ENCODE peak calls at places on chromosomes 1 and 21, in five cellular contexts. K is GM23248, I is neural progenitor cell, V is fibroblast of lung, A is IMR-90. F is an unnamed sample.

GRCh38 chr1:44674113-44675000 is at the start of the genes ARMH1 and TMEM53:
- DNase-seq in K (peak; percentile 99), I (peak; percentile 100), V (peak; percentile 99), A (peak; percentile 98), F (peak; percentile 100)

GRCh38 chr1:10941891-10942541 is 70.4 kb upstream of the TARDBP start:
- DNase-seq in K (peak; percentile 60), I (peak; percentile 80), V (peak; percentile 39), A (no peak), F (peak; percentile 93)

GRCh38 chr1:240029418-240029817 is 62.3 kb upstream of the FMN2 start:
- DNase-seq in K (no peak), I (no peak), V (no peak), A (peak; percentile 62), F (no peak)

GRCh38 chr1:41802532-41803501 is 115.9 kb downstream of the HIVEP3 start:
- DNase-seq in K (peak; percentile 22), I (no peak), V (no peak), A (no peak), F (no peak)

GRCh38 chr1:16967095-16967567 is 13.3 kb downstream of the MFAP2 start:
- DNase-seq in K (no peak), I (no peak), V (peak; percentile 63), A (peak; percentile 74), F (no peak)

GRCh38 chr1:230147253-230148193 is 80.5 kb downstream of the GALNT2 start:
- DNase-seq in K (no peak), I (no peak), V (no peak), A (no peak), F (no peak)

GRCh38 chr1:54227091-54227602 is 27.2 kb downstream of the MRPL37 start:
- DNase-seq in K (peak; percentile 91), I (no peak), V (peak; percentile 54), A (peak; percentile 51), F (peak; percentile 51)

GRCh38 chr1:67711850-67712202 is 26.8 kb downstream of the GADD45A start:
- DNase-seq in K (no peak), I (no peak), V (no peak), A (no peak), F (no peak)

GRCh38 chr1:54579337-54579781 is 31.3 kb downstream of the ACOT11 start:
- DNase-seq in K (no peak), I (no peak), V (no peak), A (no peak), F (peak; percentile 64)

GRCh38 chr1:6419803-6420593 is at the start of gene HES2:
- DNase-seq in K (peak; percentile 48), I (peak; percentile 62), V (no peak), A (no peak), F (peak; percentile 87)

GRCh38 chr1:224095339-224095738 is 18.6 kb upstream of the FBXO28 start:
- DNase-seq in K (no peak), I (no peak), V (no peak), A (no peak), F (no peak)

GRCh38 chr1:44678120-44678519 is 3.6 kb downstream of the ARMH1 start:
- DNase-seq in K (no peak), I (no peak), V (no peak), A (no peak), F (no peak)

GRCh38 chr1:59139396-59139795 is 157.5 kb upstream of the FGGY start:
- DNase-seq in K (no peak), I (no peak), V (no peak), A (no peak), F (peak; percentile 56)

GRCh38 chr21:45102391-45102932 is 28.1 kb downstream of the ADARB1 start:
- DNase-seq in K (peak; percentile 80), I (no peak), V (peak; percentile 27), A (no peak), F (no peak)

GRCh38 chr1:173529106-173529505 is 52.0 kb downstream of the PRDX6 start:
- DNase-seq in K (no peak), I (no peak), V (no peak), A (no peak), F (no peak)

GRCh38 chr1:201288765-201289164 is 5.5 kb downstream of the PKP1 start:
- DNase-seq in K (no peak), I (no peak), V (no peak), A (no peak), F (no peak)

GRCh38 chr1:234371414-234371813 is 1.8 kb upstream of the COA6 start:
- DNase-seq in K (no peak), I (no peak), V (no peak), A (no peak), F (no peak)

GRCh38 chr1:110634455-110635281 is 28.5 kb upstream of the KCNA2 start:
- DNase-seq in K (peak; percentile 64), I (no peak), V (peak; percentile 95), A (peak; percentile 76), F (peak; percentile 17)

GRCh38 chr1:198295975-198296374 is 139.2 kb downstream of the NEK7 start:
- DNase-seq in K (no peak), I (no peak), V (no peak), A (no peak), F (no peak)

GRCh38 chr1:209807509-209807908 is 1.6 kb upstream of the IRF6 start:
- DNase-seq in K (no peak), I (no peak), V (peak; percentile 34), A (no peak), F (no peak)

GRCh38 chr1:99005142-99005491 is 456 bp upstream of the PLPPR5 start:
- DNase-seq in K (peak; percentile 38), I (peak; percentile 73), V (no peak), A (no peak), F (peak; percentile 78)

GRCh38 chr1:70354332-70355110 is at the start of gene ANKRD13C:
- DNase-seq in K (peak; percentile 99), I (peak; percentile 98), V (peak; percentile 97), A (peak; percentile 96), F (peak; percentile 97)

GRCh38 chr1:75908717-75909152 is 23.5 kb downstream of the ASB17 start:
- DNase-seq in K (peak; percentile 62), I (peak; percentile 63), V (peak; percentile 73), A (peak; percentile 50), F (peak; percentile 75)

GRCh38 chr1:210446479-210446878 is 117.8 kb downstream of the HHAT start:
- DNase-seq in K (no peak), I (peak; percentile 66), V (no peak), A (peak; percentile 30), F (peak; percentile 61)

GRCh38 chr21:19640964-19641363 is 1237.4 kb upstream of the TMPRSS15 start:
- DNase-seq in K (no peak), I (no peak), V (no peak), A (no peak), F (no peak)
- H3K9ac ChIP-seq in K (no peak overlapping the region), I (no peak overlapping the region), V (no peak overlapping the region), A (no peak overlapping the region), F (no peak overlapping the region)

GRCh38 chr1:7474143-7474490 is 297.0 kb upstream of the VAMP3 start:
- DNase-seq in K (no peak), I (no peak), V (no peak), A (no peak), F (no peak)

GRCh38 chr1:7474786-7475502 is 296.2 kb upstream of the VAMP3 start:
- DNase-seq in K (no peak), I (peak; percentile 33), V (no peak), A (no peak), F (peak; percentile 76)

GRCh38 chr1:7471836-7472235 is 299.3 kb upstream of the VAMP3 start:
- DNase-seq in K (peak; percentile 89), I (no peak), V (peak; percentile 23), A (peak; percentile 84), F (no peak)

GRCh38 chr1:7475691-7476090 is 295.4 kb upstream of the VAMP3 start:
- DNase-seq in K (no peak), I (no peak), V (no peak), A (no peak), F (no peak)

GRCh38 chr1:7473223-7474142 is 297.6 kb upstream of the VAMP3 start:
- DNase-seq in K (no peak), I (no peak), V (no peak), A (no peak), F (no peak)
- H3K9ac ChIP-seq in K (no peak overlapping the region), I (no peak overlapping the region), V (no peak overlapping the region), A (no peak overlapping the region), F (no peak overlapping the region)

GRCh38 chr1:3775498-3776230 is 3.1 kb downstream of the SMIM1 start:
- DNase-seq in K (peak; percentile 44), I (peak; percentile 72), V (peak; percentile 71), A (peak; percentile 59), F (peak; percentile 85)
- H3K9ac ChIP-seq in K (no peak overlapping the region), I (no peak overlapping the region), V (peak overlapping the region; percentile 2), A (no peak overlapping the region), F (no peak overlapping the region)

DNA sequence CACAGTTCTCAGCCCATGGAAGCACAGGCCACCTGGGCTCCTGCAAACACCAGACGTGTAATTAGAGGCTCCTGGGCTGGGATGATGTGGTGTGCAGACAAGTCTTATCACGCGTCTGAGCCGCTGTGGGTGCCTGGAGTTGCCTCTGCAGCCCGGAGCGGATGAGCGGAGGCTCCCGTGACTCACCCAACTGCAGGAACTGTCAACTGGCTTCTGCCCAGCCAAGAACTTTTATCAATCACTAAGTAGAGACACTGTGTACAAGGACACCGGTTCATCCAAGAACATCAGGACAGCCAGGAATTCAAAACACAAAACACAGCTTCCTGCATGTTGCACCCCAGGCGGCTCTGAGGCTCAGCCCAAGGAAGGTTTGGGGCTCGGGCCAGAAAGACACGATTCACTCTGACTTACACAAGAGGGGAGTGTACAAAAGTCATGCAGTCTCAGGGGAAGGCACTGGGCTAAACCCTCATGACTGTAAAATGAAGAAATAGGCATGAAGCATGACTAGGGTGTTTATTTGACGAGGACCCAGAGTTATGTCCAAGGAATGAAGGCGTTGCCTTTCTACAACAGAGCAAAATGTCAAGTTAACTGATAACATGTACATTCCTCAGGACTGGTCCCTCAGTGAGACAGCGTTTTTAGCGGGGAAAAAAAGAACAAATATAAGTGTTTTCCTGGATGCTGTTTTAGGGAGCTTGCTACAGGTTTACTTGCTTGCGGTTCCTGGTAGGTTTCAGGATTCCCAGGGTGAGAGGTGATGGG is 21.1 kb downstream of the ERRFI1 start:
- DNase-seq in K (peak; percentile 97), I (no peak), V (peak; percentile 99), A (peak; percentile 98), F (peak; percentile 84)
- H3K9ac ChIP-seq in K (peak overlapping the region; percentile 79), I (no peak overlapping the region), V (peak overlapping the region; percentile 57), A (peak overlapping the region; percentile 50), F (peak overlapping the region; percentile 52)